ENCODE peak calls at places on chromosomes 11 and 22, in four cellular contexts. J is H1, Q is H9, Y is mesendoderm. N is an unnamed sample.
A peak's percentile ranks its signal among the peaks of the same experiment; 100 is the strongest.

GRCh38 chr11:78766997-78767396 is 192.3 kb upstream of the NARS2 start:
- DNase-seq in J (no peak), Q (no peak), Y (no peak), N (no peak)

GRCh38 chr11:129373489-129373953 is 2.1 kb upstream of the BARX2 start:
- DNase-seq in J (no peak), Q (no peak), Y (peak; percentile 37), N (no peak)

GRCh38 chr11:102254047-102254446 is 63.2 kb upstream of the BIRC3 start:
- DNase-seq in J (no peak), Q (peak; percentile 47), Y (peak; percentile 73), N (no peak)

GRCh38 chr11:130243816-130244215 is 70.9 kb downstream of the ZBTB44 start:
- DNase-seq in J (no peak), Q (no peak), Y (no peak), N (no peak)

GRCh38 chr11:1751521-1751921 is 1.1 kb upstream of the IFITM10 start:
- DNase-seq in J (no peak), Q (no peak), Y (no peak), N (no peak)

GRCh38 chr11:63918576-63919171 is 1.7 kb upstream of the RCOR2 start:
- DNase-seq in J (peak; percentile 89), Q (peak; percentile 77), Y (peak; percentile 92), N (no peak)

GRCh38 chr11:2268911-2269600 is 1.3 kb downstream of the ASCL2 start:
- DNase-seq in J (peak; percentile 71), Q (peak; percentile 69), Y (peak; percentile 23), N (no peak)

GRCh38 chr11:33068611-33069340 is 29.4 kb downstream of the TCP11L1 start:
- DNase-seq in J (no peak), Q (no peak), Y (peak; percentile 29), N (no peak)

GRCh38 chr11:121514998-121515671 is 62.4 kb upstream of the SORL1-AS1 start:
- DNase-seq in J (no peak), Q (no peak), Y (no peak), N (no peak)

GRCh38 chr11:2466869-2467694 is 22.3 kb downstream of the KCNQ1 start:
- DNase-seq in J (no peak), Q (no peak), Y (no peak), N (no peak)

GRCh38 chr11:15127341-15127740 is 12.6 kb downstream of the INSC start:
- DNase-seq in J (peak; percentile 4), Q (no peak), Y (no peak), N (peak; percentile 81)

GRCh38 chr11:35615911-35616900 is 2.1 kb upstream of the FJX1 start:
- DNase-seq in J (no peak), Q (no peak), Y (peak; percentile 37), N (peak; percentile 74)

GRCh38 chr11:115291391-115291744 is 212.8 kb downstream of the CADM1 start:
- DNase-seq in J (no peak), Q (no peak), Y (no peak), N (no peak)

GRCh38 chr11:115301029-115301428 is 203.2 kb downstream of the CADM1 start:
- DNase-seq in J (no peak), Q (no peak), Y (no peak), N (peak; percentile 73)

GRCh38 chr11:115298613-115299012 is 205.6 kb downstream of the CADM1 start:
- DNase-seq in J (no peak), Q (no peak), Y (no peak), N (no peak)

GRCh38 chr11:115303304-115303703 is 200.9 kb downstream of the CADM1 start:
- DNase-seq in J (no peak), Q (no peak), Y (no peak), N (no peak)

GRCh38 chr11:115297330-115297729 is 206.9 kb downstream of the CADM1 start:
- DNase-seq in J (no peak), Q (no peak), Y (no peak), N (no peak)
- H4K5ac ChIP-seq in J (no peak overlapping the region), Q (no peak overlapping the region), Y (no peak overlapping the region), N (no peak overlapping the region)

DNA sequence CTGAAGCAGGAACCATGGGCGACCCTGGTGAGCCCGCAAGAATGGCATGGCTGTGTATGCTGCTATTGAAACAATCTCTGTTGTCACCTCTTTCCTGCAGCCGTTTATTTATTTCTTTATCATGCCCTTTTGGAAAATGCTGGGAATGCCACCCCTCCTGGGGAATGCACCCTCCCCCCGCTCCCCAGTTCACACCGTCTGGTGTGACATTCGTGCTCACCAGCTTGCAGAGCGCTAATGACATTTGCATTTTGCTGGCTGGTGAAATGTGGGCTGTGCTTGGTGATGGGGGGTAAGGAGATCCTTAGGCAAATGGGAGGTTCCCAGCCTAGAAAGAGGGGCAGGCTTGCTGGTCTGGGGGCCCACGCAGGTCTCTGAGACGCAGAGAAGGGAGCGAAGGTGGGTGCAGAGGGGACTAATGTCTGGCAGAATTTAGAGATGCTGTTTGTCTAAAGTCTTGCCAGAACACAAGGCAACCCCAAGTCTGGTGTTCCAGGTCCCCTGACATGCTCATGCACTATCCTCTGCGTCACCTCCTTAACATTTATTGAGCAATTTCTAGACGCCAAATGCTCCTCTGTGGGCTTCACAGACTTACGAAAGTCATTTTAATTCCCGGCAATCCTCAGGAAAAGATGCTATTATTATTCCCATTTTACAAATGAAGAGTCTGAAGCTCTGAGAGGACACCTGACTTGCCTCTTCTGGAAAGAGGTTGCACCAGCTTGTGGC is 91.7 kb downstream of the TP53I11 start:
- DNase-seq in J (no peak), Q (peak; percentile 61), Y (peak; percentile 95), N (no peak)
- H3K18ac ChIP-seq in J (peak overlapping the region; percentile 48), Q (peak overlapping the region; percentile 43), Y (peak overlapping the region; percentile 15), N (no peak overlapping the region)

DNA sequence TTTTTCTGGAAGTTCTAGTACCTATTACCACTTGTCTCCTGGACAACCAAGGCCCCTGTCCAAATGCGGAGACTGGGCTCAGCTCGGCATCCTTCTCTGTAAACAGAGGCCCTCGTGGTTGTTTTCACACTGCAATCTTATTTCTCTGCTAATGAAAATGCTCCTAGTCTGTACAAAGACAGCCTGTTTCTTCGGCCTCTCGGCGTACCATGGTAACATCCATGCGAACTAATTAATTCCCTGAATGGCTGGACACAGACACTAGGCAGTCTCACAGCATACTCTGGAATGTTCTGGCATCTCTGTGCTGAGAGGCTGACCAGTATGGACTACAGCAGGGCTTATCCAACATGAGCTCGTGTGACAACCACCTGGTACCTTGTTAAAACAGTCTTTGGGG is 5.7 kb downstream of the POLR3H start:
- DNase-seq in J (no peak), Q (no peak), Y (no peak), N (no peak)
- H4K5ac ChIP-seq in J (no peak overlapping the region), Q (no peak overlapping the region), Y (no peak overlapping the region), N (no peak overlapping the region)

GRCh38 chr11:126105022-126105747 is 42.5 kb upstream of the CDON start:
- DNase-seq in J (no peak), Q (no peak), Y (no peak), N (no peak)
- H3K18ac ChIP-seq in J (peak overlapping the region; percentile 96), Q (no peak overlapping the region), Y (no peak overlapping the region), N (no peak overlapping the region)

DNA sequence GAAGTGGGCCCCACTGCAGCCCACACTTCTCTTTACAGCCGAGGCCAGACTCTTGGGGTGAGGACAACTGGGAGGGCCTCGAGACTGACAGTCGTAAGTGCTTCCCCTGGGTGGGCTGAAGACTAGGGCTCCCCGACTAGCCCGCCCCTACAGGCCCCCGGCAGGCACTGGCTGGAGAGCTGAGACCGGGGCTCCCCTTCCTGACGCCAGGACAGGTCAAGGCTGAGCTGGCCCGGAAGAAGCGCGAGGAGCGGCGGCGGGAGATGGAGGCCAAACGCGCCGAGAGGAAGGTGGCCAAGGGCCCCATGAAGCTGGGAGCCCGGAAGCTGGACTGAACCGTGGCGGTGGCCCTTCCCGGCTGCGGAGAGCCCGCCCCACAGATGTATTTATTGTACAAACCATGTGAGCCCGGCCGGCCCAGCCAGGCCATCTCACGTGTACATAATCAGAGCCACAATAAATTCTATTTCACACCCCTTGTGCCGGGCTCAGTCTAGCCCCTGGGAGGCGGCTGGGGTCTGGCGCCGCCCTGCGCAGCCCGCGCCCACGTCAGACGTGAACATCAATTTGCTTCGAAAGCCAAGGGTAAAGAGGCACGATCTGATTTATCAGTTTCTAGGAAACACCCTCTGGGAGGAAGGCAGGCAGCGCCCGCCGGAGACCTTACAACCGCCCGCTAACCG is 13.5 kb downstream of the SCYL1 start:
- DNase-seq in J (no peak), Q (no peak), Y (no peak), N (no peak)
- H4K5ac ChIP-seq in J (no peak overlapping the region), Q (no peak overlapping the region), Y (no peak overlapping the region), N (no peak overlapping the region)

GRCh38 chr11:117199061-117199915 is at the start of gene TAGLN:
- DNase-seq in J (peak; percentile 83), Q (peak; percentile 89), Y (peak; percentile 99), N (peak; percentile 94)
- H3K18ac ChIP-seq in J (peak within 1 kb of the TSS; percentile 65), Q (peak within 1 kb of the TSS; percentile 91), Y (peak within 1 kb of the TSS; percentile 43), N (peak within 1 kb of the TSS; percentile 96)

GRCh38 chr11:83978942-83979341 is 692.8 kb upstream of the CCDC90B start:
- DNase-seq in J (no peak), Q (no peak), Y (no peak), N (no peak)
- H4K5ac ChIP-seq in J (no peak overlapping the region), Q (no peak overlapping the region), Y (no peak overlapping the region), N (no peak overlapping the region)

GRCh38 chr22:25134028-25134427 is 65.6 kb upstream of the CRYBB3 start:
- DNase-seq in J (no peak), Q (no peak), Y (no peak), N (no peak)
- H3K18ac ChIP-seq in J (no peak overlapping the region), Q (no peak overlapping the region), Y (no peak overlapping the region), N (no peak overlapping the region)

DNA sequence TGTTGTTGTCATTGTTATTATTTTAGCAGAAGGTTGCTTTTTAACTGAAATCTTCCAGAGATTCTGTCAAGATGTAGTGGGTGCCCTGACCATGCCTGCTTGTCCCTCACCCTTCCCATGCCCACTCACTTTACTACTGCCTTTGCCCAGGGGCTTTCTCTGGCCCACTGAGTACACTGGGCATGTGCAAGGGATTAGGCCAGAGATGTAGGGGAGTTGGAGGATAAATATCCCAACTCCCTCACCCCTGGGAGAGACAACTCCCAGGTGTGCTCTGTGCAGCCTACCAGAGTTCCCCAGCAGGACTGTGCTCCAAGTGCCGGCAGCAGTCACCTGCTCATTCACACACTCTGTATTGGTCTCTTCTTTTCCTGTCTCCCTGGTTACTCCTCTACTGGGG is 559.1 kb downstream of the MIAT start:
- DNase-seq in J (no peak), Q (no peak), Y (no peak), N (no peak)
- H4K5ac ChIP-seq in J (no peak overlapping the region), Q (no peak overlapping the region), Y (no peak overlapping the region), N (no peak overlapping the region)